ENCODE peak calls at places on chromosomes 13 and 19, in six cellular contexts. One of them, this sample, is unnamed.

GRCh38 chr19:55472463-55472862 is 4.0 kb upstream of the ZNF628 start:
- DNase-seq in foreskin fibroblast: peak; percentile 61
- DNase-seq in mucosa of descending colon: no peak
- DNase-seq in cardiac fibroblast: peak; percentile 41
- DNase-seq in cardiac muscle cell: peak; percentile 62
- DNase-seq in AG04450: no peak
- DNase-seq in this sample: no peak

GRCh38 chr19:35088514-35088913 is 27.1 kb upstream of the FXYD3 start:
- DNase-seq in foreskin fibroblast: peak; percentile 92
- DNase-seq in mucosa of descending colon: no peak
- DNase-seq in cardiac fibroblast: peak; percentile 73
- DNase-seq in cardiac muscle cell: peak; percentile 76
- DNase-seq in AG04450: peak; percentile 63
- DNase-seq in this sample: no peak

GRCh38 chr13:78061806-78062205 is 143.2 kb upstream of the EDNRB start:
- DNase-seq in foreskin fibroblast: no peak
- DNase-seq in mucosa of descending colon: no peak
- DNase-seq in cardiac fibroblast: no peak
- DNase-seq in cardiac muscle cell: no peak
- DNase-seq in AG04450: no peak
- DNase-seq in this sample: no peak

GRCh38 chr13:50844181-50844875 is 836 bp upstream of the DLEU7 start:
- DNase-seq in foreskin fibroblast: peak; percentile 33
- DNase-seq in mucosa of descending colon: no peak
- DNase-seq in cardiac fibroblast: no peak
- DNase-seq in cardiac muscle cell: no peak
- DNase-seq in AG04450: no peak
- DNase-seq in this sample: no peak

GRCh38 chr19:6773323-6773931 is 919 bp downstream of the VAV1 start:
- DNase-seq in foreskin fibroblast: no peak
- DNase-seq in mucosa of descending colon: peak; percentile 85
- DNase-seq in cardiac fibroblast: no peak
- DNase-seq in cardiac muscle cell: no peak
- DNase-seq in AG04450: no peak
- DNase-seq in this sample: peak; percentile 72

GRCh38 chr13:48727252-48728011 is 73.7 kb downstream of the CYSLTR2 start:
- DNase-seq in foreskin fibroblast: peak; percentile 20
- DNase-seq in mucosa of descending colon: no peak
- DNase-seq in cardiac fibroblast: peak; percentile 68
- DNase-seq in cardiac muscle cell: peak; percentile 69
- DNase-seq in AG04450: no peak
- DNase-seq in this sample: no peak

GRCh38 chr19:41198559-41198958 is 5.5 kb downstream of the CYP2S1 start:
- DNase-seq in foreskin fibroblast: no peak
- DNase-seq in mucosa of descending colon: no peak
- DNase-seq in cardiac fibroblast: no peak
- DNase-seq in cardiac muscle cell: no peak
- DNase-seq in AG04450: no peak
- DNase-seq in this sample: no peak

GRCh38 chr13:88042489-88042888 is 371.3 kb downstream of the SLITRK5 start:
- DNase-seq in foreskin fibroblast: no peak
- DNase-seq in mucosa of descending colon: no peak
- DNase-seq in cardiac fibroblast: no peak
- DNase-seq in cardiac muscle cell: peak; percentile 3
- DNase-seq in AG04450: no peak
- DNase-seq in this sample: no peak

GRCh38 chr13:32284927-32285632 is 30.1 kb downstream of the ZAR1L start:
- DNase-seq in foreskin fibroblast: peak; percentile 79
- DNase-seq in mucosa of descending colon: no peak
- DNase-seq in cardiac fibroblast: peak; percentile 89
- DNase-seq in cardiac muscle cell: peak; percentile 89
- DNase-seq in AG04450: no peak
- DNase-seq in this sample: no peak

GRCh38 chr13:40490086-40490723 is 176.2 kb downstream of the FOXO1 start:
- DNase-seq in foreskin fibroblast: no peak
- DNase-seq in mucosa of descending colon: no peak
- DNase-seq in cardiac fibroblast: no peak
- DNase-seq in cardiac muscle cell: no peak
- DNase-seq in AG04450: no peak
- DNase-seq in this sample: no peak

GRCh38 chr19:37905936-37906867 is at the start of gene WDR87:
- DNase-seq in foreskin fibroblast: peak; percentile 61
- DNase-seq in mucosa of descending colon: peak; percentile 80
- DNase-seq in cardiac fibroblast: peak; percentile 16
- DNase-seq in cardiac muscle cell: peak; percentile 17
- DNase-seq in AG04450: no peak
- DNase-seq in this sample: peak; percentile 75

GRCh38 chr19:52190679-52191293 is 934 bp downstream of the PPP2R1A start:
- DNase-seq in foreskin fibroblast: peak; percentile 55
- DNase-seq in mucosa of descending colon: peak; percentile 65
- DNase-seq in cardiac fibroblast: peak; percentile 63
- DNase-seq in cardiac muscle cell: peak; percentile 58
- DNase-seq in AG04450: no peak
- DNase-seq in this sample: no peak

GRCh38 chr19:42334697-42335373 is 9.4 kb downstream of the MEGF8 start:
- DNase-seq in foreskin fibroblast: no peak
- DNase-seq in mucosa of descending colon: no peak
- DNase-seq in cardiac fibroblast: no peak
- DNase-seq in cardiac muscle cell: no peak
- DNase-seq in AG04450: no peak
- DNase-seq in this sample: no peak

GRCh38 chr19:33235269-33235995 is 9.8 kb upstream of the SLC7A10 start:
- DNase-seq in foreskin fibroblast: peak; percentile 83
- DNase-seq in mucosa of descending colon: peak; percentile 75
- DNase-seq in cardiac fibroblast: peak; percentile 75
- DNase-seq in cardiac muscle cell: peak; percentile 75
- DNase-seq in AG04450: peak; percentile 18
- DNase-seq in this sample: peak; percentile 92

GRCh38 chr13:113903912-113904311 is 40.0 kb upstream of the GAS6 start:
- DNase-seq in foreskin fibroblast: no peak
- DNase-seq in mucosa of descending colon: no peak
- DNase-seq in cardiac fibroblast: no peak
- DNase-seq in cardiac muscle cell: no peak
- DNase-seq in AG04450: no peak
- DNase-seq in this sample: no peak

GRCh38 chr13:33644607-33645543 is 173.1 kb upstream of the RFC3 start:
- DNase-seq in foreskin fibroblast: peak; percentile 27
- DNase-seq in mucosa of descending colon: no peak
- DNase-seq in cardiac fibroblast: peak; percentile 66
- DNase-seq in cardiac muscle cell: peak; percentile 75
- DNase-seq in AG04450: no peak
- DNase-seq in this sample: no peak

GRCh38 chr13:98984118-98984517 is 6.3 kb upstream of the DOCK9 start:
- DNase-seq in foreskin fibroblast: no peak
- DNase-seq in mucosa of descending colon: no peak
- DNase-seq in cardiac fibroblast: no peak
- DNase-seq in cardiac muscle cell: no peak
- DNase-seq in AG04450: no peak
- DNase-seq in this sample: no peak

GRCh38 chr19:20661150-20661819 is at the start of gene ZNF626:
- DNase-seq in foreskin fibroblast: peak; percentile 98
- DNase-seq in mucosa of descending colon: peak; percentile 85
- DNase-seq in cardiac fibroblast: peak; percentile 98
- DNase-seq in cardiac muscle cell: peak; percentile 99
- DNase-seq in AG04450: peak; percentile 92
- DNase-seq in this sample: peak; percentile 87

GRCh38 chr13:99484405-99484981 is 16.8 kb upstream of the TM9SF2 start:
- DNase-seq in foreskin fibroblast: peak; percentile 38
- DNase-seq in mucosa of descending colon: no peak
- DNase-seq in cardiac fibroblast: peak; percentile 74
- DNase-seq in cardiac muscle cell: peak; percentile 95
- DNase-seq in AG04450: peak; percentile 58
- DNase-seq in this sample: no peak

GRCh38 chr13:59319276-59319675 is 844.5 kb downstream of the DIAPH3 start:
- DNase-seq in foreskin fibroblast: no peak
- DNase-seq in mucosa of descending colon: no peak
- DNase-seq in cardiac fibroblast: no peak
- DNase-seq in cardiac muscle cell: peak; percentile 17
- DNase-seq in AG04450: no peak
- DNase-seq in this sample: no peak

GRCh38 chr13:59312776-59313175 is 851.0 kb downstream of the DIAPH3 start:
- DNase-seq in foreskin fibroblast: no peak
- DNase-seq in mucosa of descending colon: no peak
- DNase-seq in cardiac fibroblast: no peak
- DNase-seq in cardiac muscle cell: no peak
- DNase-seq in AG04450: no peak
- DNase-seq in this sample: no peak

GRCh38 chr13:59320021-59320420 is 843.7 kb downstream of the DIAPH3 start:
- DNase-seq in foreskin fibroblast: no peak
- DNase-seq in mucosa of descending colon: no peak
- DNase-seq in cardiac fibroblast: no peak
- DNase-seq in cardiac muscle cell: no peak
- DNase-seq in AG04450: no peak
- DNase-seq in this sample: no peak

DNA sequence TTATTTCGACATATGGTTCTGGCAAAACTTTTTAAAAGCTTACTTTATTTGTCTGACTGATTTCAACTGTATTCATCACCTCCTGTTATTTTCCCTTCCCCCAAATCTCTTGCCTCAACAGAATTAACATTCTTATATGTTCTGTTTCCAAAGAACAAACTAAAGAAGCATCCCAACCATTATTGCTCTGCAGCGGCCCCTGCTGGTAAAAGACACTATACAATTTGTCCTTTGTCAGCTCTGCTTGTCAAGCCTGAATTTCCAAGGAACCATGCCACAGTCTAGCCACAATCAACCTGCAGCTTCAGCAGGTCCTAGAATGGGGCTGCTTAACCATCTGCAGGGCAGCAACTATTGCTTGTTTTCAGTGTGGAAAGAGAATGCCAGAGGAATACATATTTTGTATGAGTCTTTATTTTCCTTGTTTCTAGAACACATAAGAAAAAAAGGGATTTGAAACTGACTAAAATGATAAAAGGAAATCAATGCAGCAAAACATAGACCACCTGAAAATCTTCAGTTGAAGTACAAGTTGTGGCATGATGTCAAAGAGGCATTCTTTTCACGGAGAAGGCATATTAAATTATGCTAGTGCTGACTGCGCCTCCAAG is 845.3 kb downstream of the DIAPH3 start:
- DNase-seq in foreskin fibroblast: peak; percentile 37
- DNase-seq in mucosa of descending colon: no peak
- DNase-seq in cardiac fibroblast: peak; percentile 71
- DNase-seq in cardiac muscle cell: peak; percentile 77
- DNase-seq in AG04450: peak; percentile 16
- DNase-seq in this sample: peak; percentile 27
- TF ChIP-seq CTCF in foreskin fibroblast: peak; percentile 72
- TF ChIP-seq CTCF in mucosa of descending colon: peak; percentile 25
- TF ChIP-seq CTCF in cardiac fibroblast: peak; percentile 76
- TF ChIP-seq CTCF in cardiac muscle cell: peak; percentile 77
- TF ChIP-seq CTCF in AG04450: peak; percentile 82
- TF ChIP-seq CTCF in this sample: peak; percentile 70

DNA sequence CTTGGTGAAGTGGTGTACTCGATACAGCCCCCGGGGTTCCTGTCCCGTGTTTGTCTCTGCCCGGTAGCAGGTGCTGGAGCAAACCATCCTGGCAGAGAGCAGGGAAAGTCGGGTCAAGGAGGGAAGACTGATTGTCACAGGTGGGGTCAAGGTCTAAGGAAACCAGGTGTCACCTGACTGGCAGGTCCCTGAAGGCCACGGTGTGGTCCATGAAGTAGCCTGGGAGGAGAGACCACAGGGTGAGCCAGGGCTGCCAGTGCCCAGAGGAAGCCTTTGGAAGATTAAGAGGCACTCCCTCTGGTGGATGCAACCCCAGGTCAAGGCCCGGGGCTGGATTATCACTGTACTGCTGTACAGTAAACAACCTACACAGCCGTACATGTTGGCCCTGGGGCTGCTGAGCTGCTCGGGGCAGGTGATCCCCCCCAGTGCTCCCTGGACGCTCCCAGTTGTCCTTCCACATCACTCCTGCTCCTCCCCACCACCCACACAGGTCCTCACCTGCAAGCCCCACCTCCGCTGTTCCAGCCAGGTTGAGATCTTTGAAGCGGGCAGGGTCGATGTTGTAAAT is 6.0 kb upstream of the CCER2 start:
- DNase-seq in foreskin fibroblast: peak; percentile 38
- DNase-seq in mucosa of descending colon: no peak
- DNase-seq in cardiac fibroblast: no peak
- DNase-seq in cardiac muscle cell: peak; percentile 15
- DNase-seq in AG04450: no peak
- DNase-seq in this sample: no peak
- TF ChIP-seq CTCF in foreskin fibroblast: no peak
- TF ChIP-seq CTCF in mucosa of descending colon: no peak
- TF ChIP-seq CTCF in cardiac fibroblast: no peak
- TF ChIP-seq CTCF in cardiac muscle cell: peak; percentile 19
- TF ChIP-seq CTCF in AG04450: peak; percentile 16
- TF ChIP-seq CTCF in this sample: no peak

GRCh38 chr19:12840091-12841079 is 2.1 kb downstream of the MAST1 start:
- DNase-seq in foreskin fibroblast: peak; percentile 83
- DNase-seq in mucosa of descending colon: peak; percentile 89
- DNase-seq in cardiac fibroblast: peak; percentile 74
- DNase-seq in cardiac muscle cell: peak; percentile 71
- DNase-seq in AG04450: no peak
- DNase-seq in this sample: peak; percentile 76

GRCh38 chr19:12837225-12837624 is 1.1 kb upstream of the MAST1 start:
- DNase-seq in foreskin fibroblast: no peak
- DNase-seq in mucosa of descending colon: no peak
- DNase-seq in cardiac fibroblast: no peak
- DNase-seq in cardiac muscle cell: no peak
- DNase-seq in AG04450: no peak
- DNase-seq in this sample: no peak

GRCh38 chr19:12838893-12839656 is 760 bp downstream of the MAST1 start:
- DNase-seq in foreskin fibroblast: no peak
- DNase-seq in mucosa of descending colon: peak; percentile 47
- DNase-seq in cardiac fibroblast: no peak
- DNase-seq in cardiac muscle cell: no peak
- DNase-seq in AG04450: no peak
- DNase-seq in this sample: no peak

GRCh38 chr19:12836529-12836863 is 1.8 kb upstream of the MAST1 start:
- DNase-seq in foreskin fibroblast: no peak
- DNase-seq in mucosa of descending colon: no peak
- DNase-seq in cardiac fibroblast: no peak
- DNase-seq in cardiac muscle cell: no peak
- DNase-seq in AG04450: no peak
- DNase-seq in this sample: no peak

GRCh38 chr19:12838182-12838890 is at the start of gene MAST1:
- DNase-seq in foreskin fibroblast: peak; percentile 62
- DNase-seq in mucosa of descending colon: peak; percentile 51
- DNase-seq in cardiac fibroblast: peak; percentile 29
- DNase-seq in cardiac muscle cell: peak; percentile 27
- DNase-seq in AG04450: no peak
- DNase-seq in this sample: peak; percentile 91
- TF ChIP-seq CTCF in foreskin fibroblast: no peak
- TF ChIP-seq CTCF in mucosa of descending colon: peak; percentile 46
- TF ChIP-seq CTCF in cardiac fibroblast: no peak
- TF ChIP-seq CTCF in cardiac muscle cell: no peak
- TF ChIP-seq CTCF in AG04450: no peak
- TF ChIP-seq CTCF in this sample: peak; percentile 83

DNA sequence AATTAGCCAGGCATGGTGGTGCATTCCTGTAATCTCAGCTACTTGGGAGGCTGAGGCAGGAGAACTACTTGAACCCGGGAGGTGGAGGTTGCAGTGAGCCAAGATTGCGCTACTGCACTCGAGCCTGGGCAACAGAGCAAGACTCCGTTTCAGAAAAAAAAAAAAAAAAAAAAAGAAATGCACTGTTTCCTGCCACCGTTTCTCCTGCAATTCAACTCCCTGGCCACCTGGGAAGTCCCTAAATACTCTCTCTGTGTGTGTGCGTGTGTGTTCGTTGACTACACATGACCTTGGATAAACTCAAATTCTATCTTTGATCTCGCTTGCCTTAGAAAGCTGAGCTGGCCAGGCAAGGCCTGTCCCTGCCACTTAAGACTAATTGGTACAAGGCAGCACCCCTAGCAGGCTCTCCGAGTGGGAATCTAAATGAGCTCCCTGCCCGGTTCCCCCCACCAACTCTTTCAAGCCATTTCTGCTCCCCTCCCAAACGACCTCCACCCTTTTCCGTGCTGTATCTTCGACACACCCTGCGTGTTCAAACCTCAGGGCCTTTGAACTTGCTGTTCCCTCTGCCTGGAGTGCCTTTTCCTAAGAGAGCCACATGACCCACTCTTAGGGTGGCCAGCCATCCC is 5.2 kb upstream of the BCAT2 start:
- DNase-seq in foreskin fibroblast: peak; percentile 33
- DNase-seq in mucosa of descending colon: no peak
- DNase-seq in cardiac fibroblast: no peak
- DNase-seq in cardiac muscle cell: no peak
- DNase-seq in AG04450: no peak
- DNase-seq in this sample: peak; percentile 62
- TF ChIP-seq CTCF in foreskin fibroblast: no peak
- TF ChIP-seq CTCF in mucosa of descending colon: no peak
- TF ChIP-seq CTCF in cardiac fibroblast: no peak
- TF ChIP-seq CTCF in cardiac muscle cell: no peak
- TF ChIP-seq CTCF in AG04450: no peak
- TF ChIP-seq CTCF in this sample: no peak